ENCODE peak calls at places on chromosome 9, in seven cellular contexts. N is ovary, A is GM12878, R is H1, E is tibial nerve, G is HepG2, U is suprapubic skin. C is an unnamed sample. For H3K4me1, the result is how much of the 10 kb centered on the place peaks cover.

GRCh38 chr9:125272697-125273096 is 11.1 kb downstream of the GAPVD1 start:
- DNase-seq in G (peak), E (no peak), R (no peak), N (no peak), U (no peak), A (no peak), C (no peak)

GRCh38 chr9:30012622-30013021 is 2371.8 kb upstream of the ACO1 start:
- DNase-seq in U (no peak), A (no peak), G (no peak), R (no peak), E (no peak), N (no peak), C (no peak)

GRCh38 chr9:108040783-108041182 is 551.2 kb upstream of the KLF4 start:
- DNase-seq in N (no peak), G (no peak), E (no peak), A (no peak), R (no peak), U (no peak), C (no peak)

GRCh38 chr9:133510926-133511505 is 13.7 kb downstream of the MYMK start:
- DNase-seq in U (no peak), R (no peak), E (no peak), N (no peak), G (no peak), A (no peak), C (peak)

GRCh38 chr9:125325821-125326220 is 64.2 kb downstream of the GAPVD1 start:
- DNase-seq in N (no peak), E (no peak), U (no peak), G (no peak), R (no peak), A (no peak), C (no peak)

GRCh38 chr9:7205806-7206205 is 448.0 kb downstream of the KDM4C start:
- DNase-seq in A (no peak), R (no peak), N (no peak), E (no peak), U (no peak), G (no peak), C (no peak)

GRCh38 chr9:6973089-6973488 is 215.3 kb downstream of the KDM4C start:
- DNase-seq in R (no peak), G (no peak), U (no peak), N (no peak), A (no peak), E (no peak), C (no peak)

GRCh38 chr9:120348951-120349429 is 231.0 kb downstream of the CDK5RAP2 start:
- DNase-seq in A (no peak), G (peak), R (peak), E (no peak), U (no peak), N (no peak), C (no peak)

GRCh38 chr9:26856413-26857032 is 36.1 kb downstream of the CAAP1 start:
- DNase-seq in E (no peak), N (no peak), U (no peak), G (peak), A (peak), R (no peak), C (no peak)

GRCh38 chr9:33287087-33287490 is 3.2 kb upstream of the NFX1 start:
- DNase-seq in N (peak), A (no peak), E (peak), R (peak), U (no peak), G (peak), C (peak)

GRCh38 chr9:88018101-88018500 is 43.8 kb upstream of the CDK20 start:
- DNase-seq in N (no peak), U (no peak), G (no peak), A (no peak), E (no peak), R (no peak), C (no peak)

GRCh38 chr9:112520069-112520468 is 33.4 kb downstream of the KIAA1958 start:
- DNase-seq in G (no peak), R (no peak), A (no peak), N (no peak), E (no peak), U (no peak), C (no peak)

GRCh38 chr9:110241491-110242321 is 14.6 kb downstream of the TXN start:
- DNase-seq in G (no peak), N (no peak), R (no peak), E (no peak), U (no peak), A (no peak), C (no peak)

GRCh38 chr9:98429613-98430012 is 174.2 kb upstream of the TBC1D2 start:
- DNase-seq in G (no peak), A (no peak), R (no peak), N (no peak), E (peak), U (no peak), C (no peak)

GRCh38 chr9:93223241-93224180 is 39.6 kb downstream of the WNK2 start:
- DNase-seq in G (no peak), N (no peak), R (no peak), U (no peak), A (no peak), E (no peak), C (no peak)
- TF ChIP-seq POLR2A in G (no peak), N (no peak), R (no peak), U (no peak), A (no peak), E (no peak), C (no peak)

GRCh38 chr9:94685359-94685758 is 41.1 kb upstream of the AOPEP start:
- DNase-seq in U (no peak), R (no peak), A (no peak), N (no peak), G (no peak), E (no peak), C (no peak)
- TF ChIP-seq EP300 in U (no peak), R (no peak), A (no peak), N (no peak), G (no peak), E (no peak), C (no peak)

GRCh38 chr9:137486545-137487453 is 27.7 kb upstream of the NSMF start:
- DNase-seq in R (no peak), U (no peak), A (no peak), N (no peak), G (no peak), E (no peak), C (peak)
- H3K4me1 ChIP-seq in R (under half), U (under half), A (under half), N (under half), G (under half), E (under half), C (under half)

GRCh38 chr9:91038483-91039124 is 237.0 kb downstream of the SYK start:
- DNase-seq in U (no peak), A (no peak), G (no peak), N (no peak), E (no peak), R (no peak), C (no peak)
- TF ChIP-seq POLR2A in U (no peak), A (no peak), G (no peak), N (no peak), E (no peak), R (no peak), C (no peak)

GRCh38 chr9:76313771-76314170 is 80.5 kb downstream of the RFK start:
- DNase-seq in R (no peak), N (no peak), A (no peak), G (no peak), U (no peak), E (no peak), C (no peak)
- TF ChIP-seq EP300 in R (no peak), N (no peak), A (no peak), G (no peak), U (no peak), E (no peak), C (no peak)

GRCh38 chr9:37144762-37145161 is 24.4 kb downstream of the ZCCHC7 start:
- DNase-seq in R (no peak), E (no peak), N (no peak), G (peak), U (no peak), A (peak), C (no peak)
- H3K4me1 ChIP-seq in R (under half), E (half or more), N (under half), G (under half), U (under half), A (under half), C (under half)

GRCh38 chr9:83706703-83707517 is 848 bp downstream of the UBQLN1 start:
- DNase-seq in U (peak), A (no peak), G (peak), R (peak), E (peak), N (peak), C (peak)
- TF ChIP-seq POLR2A in U (no peak), A (no peak), G (no peak), R (peak), E (no peak), N (no peak), C (no peak)

GRCh38 chr9:130199605-130200004 is 27.4 kb downstream of the NCS1 start:
- DNase-seq in G (no peak), N (no peak), R (no peak), E (no peak), U (no peak), A (no peak), C (no peak)

GRCh38 chr9:130198501-130199179 is 26.4 kb downstream of the NCS1 start:
- DNase-seq in U (no peak), A (no peak), E (no peak), G (no peak), R (no peak), N (no peak), C (no peak)

GRCh38 chr9:130197386-130197785 is 25.2 kb downstream of the NCS1 start:
- DNase-seq in E (no peak), G (no peak), A (no peak), R (no peak), N (no peak), U (no peak), C (no peak)

GRCh38 chr9:130196643-130197042 is 24.4 kb downstream of the NCS1 start:
- DNase-seq in A (no peak), E (no peak), R (no peak), N (no peak), U (no peak), G (no peak), C (no peak)

DNA sequence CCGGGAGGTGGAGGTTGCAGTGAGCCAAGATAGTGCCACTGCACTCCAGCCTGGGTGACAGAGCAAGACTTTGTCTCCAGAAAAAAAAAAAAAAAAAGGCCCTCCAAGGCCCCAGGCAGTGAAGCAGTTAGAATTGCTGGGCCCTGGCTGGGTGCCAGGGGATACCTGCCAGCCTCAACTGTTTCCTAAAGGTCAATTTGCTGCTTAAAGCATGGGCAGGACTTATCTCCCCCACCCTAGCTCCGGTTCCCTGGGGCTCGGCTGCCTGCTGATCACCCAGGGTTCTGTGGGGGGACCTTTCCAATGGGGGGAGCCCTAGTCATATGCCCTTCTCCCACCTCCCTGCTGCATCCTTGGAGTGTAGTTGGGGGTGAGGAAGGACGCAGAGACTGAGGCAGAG is 25.7 kb downstream of the NCS1 start:
- DNase-seq in A (no peak), R (no peak), E (no peak), U (no peak), N (no peak), G (no peak), C (no peak)
- TF ChIP-seq EP300 in A (no peak), R (no peak), E (no peak), U (no peak), N (no peak), G (no peak), C (no peak)

GRCh38 chr9:93390953-93391515 is 60.5 kb upstream of the FAM120A start:
- DNase-seq in N (no peak), U (no peak), G (no peak), E (no peak), R (no peak), A (no peak), C (no peak)

GRCh38 chr9:93391898-93392297 is 59.6 kb upstream of the FAM120A start:
- DNase-seq in G (no peak), E (no peak), N (no peak), U (no peak), A (no peak), R (no peak), C (no peak)

GRCh38 chr9:93392974-93393373 is 58.5 kb upstream of the FAM120A start:
- DNase-seq in A (no peak), N (no peak), G (no peak), R (no peak), U (no peak), E (no peak), C (no peak)

GRCh38 chr9:93387791-93388190 is 63.7 kb upstream of the FAM120A start:
- DNase-seq in N (no peak), G (no peak), A (no peak), E (no peak), R (no peak), U (no peak), C (no peak)
- H3K4me1 ChIP-seq in N (under half), G (under half), A (under half), E (under half), R (under half), U (under half), C (under half)

GRCh38 chr9:135410421-135410820 is 69.2 kb upstream of the PPP1R26 start:
- DNase-seq in G (no peak), E (no peak), A (no peak), N (no peak), R (no peak), U (no peak), C (no peak)

GRCh38 chr9:135413086-135413375 is 66.6 kb upstream of the PPP1R26 start:
- DNase-seq in N (no peak), E (no peak), A (no peak), G (no peak), R (no peak), U (no peak), C (no peak)

GRCh38 chr9:135410831-135411473 is 68.6 kb upstream of the PPP1R26 start:
- DNase-seq in R (peak), N (no peak), E (no peak), A (no peak), G (peak), U (no peak), C (peak)

GRCh38 chr9:135408676-135409254 is 70.8 kb upstream of the PPP1R26 start:
- DNase-seq in U (no peak), R (no peak), G (no peak), A (no peak), E (no peak), N (no peak), C (peak)

GRCh38 chr9:135409286-135410200 is 70.0 kb upstream of the PPP1R26 start:
- DNase-seq in R (no peak), U (no peak), N (no peak), G (no peak), A (no peak), E (no peak), C (no peak)
- TF ChIP-seq POLR2A in R (no peak), U (no peak), N (no peak), G (no peak), A (no peak), E (no peak), C (no peak)